ENCODE peak calls at places on chromosomes 5 and 9, in five cellular contexts. L, U, Z, I and M are unnamed samples.

GRCh38 chr5:139982975-139983240 is 60.2 kb downstream of the NRG2 start:
- DNase-seq in Z (peak; percentile 18), L (no peak), U (no peak), I (no peak), M (no peak)

GRCh38 chr5:159178978-159179377 is 30.4 kb downstream of the RNF145 start:
- DNase-seq in Z (peak; percentile 92), U (no peak), I (peak; percentile 99), L (peak; percentile 99), M (peak; percentile 94)

GRCh38 chr9:94623253-94623652 is 16.1 kb downstream of the FBP1 start:
- DNase-seq in U (peak; percentile 33), L (no peak), Z (peak; percentile 16), I (peak; percentile 17), M (peak; percentile 32)

GRCh38 chr5:114447084-114447773 is 85.4 kb downstream of the KCNN2 start:
- DNase-seq in L (no peak), Z (no peak), U (no peak), I (peak; percentile 15), M (peak; percentile 11)

GRCh38 chr5:179142434-179143198 is 82.4 kb downstream of the ZNF354C start:
- DNase-seq in U (no peak), Z (peak; percentile 69), I (peak; percentile 80), L (peak; percentile 73), M (peak; percentile 8)

GRCh38 chr9:99894826-99895225 is 11.6 kb upstream of the STX17 start:
- DNase-seq in Z (no peak), I (no peak), U (no peak), L (no peak), M (no peak)

GRCh38 chr5:52999357-52999949 is 10.3 kb downstream of the ITGA2 start:
- DNase-seq in I (peak; percentile 89), Z (peak; percentile 77), L (no peak), U (no peak), M (peak; percentile 62)

GRCh38 chr5:90301248-90301647 is 108.3 kb downstream of the CETN3 start:
- DNase-seq in U (no peak), Z (no peak), L (no peak), I (no peak), M (no peak)

GRCh38 chr5:155485344-155485743 is 471.8 kb downstream of the KIF4B start:
- DNase-seq in Z (peak; percentile 52), L (no peak), U (no peak), I (no peak), M (no peak)

GRCh38 chr5:109412981-109413402 is 3.2 kb upstream of the PJA2 start:
- DNase-seq in Z (no peak), U (no peak), L (no peak), I (no peak), M (no peak)